ENCODE peak calls at places on chromosomes 1 and 21, in five cellular contexts. V, Q, T, O and M are unnamed samples.

GRCh38 chr1:91774520-91775203 is 111.3 kb downstream of the TGFBR3 start:
- DNase-seq in Q (peak), T (no peak), O (no peak), V (no peak), M (peak)

GRCh38 chr21:41895643-41896493 is 16.7 kb upstream of the PRDM15 start:
- DNase-seq in O (peak), Q (no peak), T (no peak), V (no peak), M (no peak)

GRCh38 chr1:57752847-57753246 is 329.0 kb upstream of the DAB1 start:
- DNase-seq in Q (no peak), T (no peak), O (no peak), V (no peak), M (no peak)

GRCh38 chr1:12146343-12147112 is 20.3 kb upstream of the TNFRSF1B start:
- DNase-seq in T (no peak), V (no peak), Q (no peak), O (no peak), M (no peak)

GRCh38 chr1:226908913-226909312 is 31.2 kb upstream of the COQ8A start:
- DNase-seq in Q (no peak), V (peak), T (no peak), O (no peak), M (no peak)

GRCh38 chr21:34022557-34023335 is 50.6 kb upstream of the MRPS6 start:
- DNase-seq in Q (no peak), O (no peak), V (no peak), T (no peak), M (peak)

GRCh38 chr21:44267655-44268142 is 6.0 kb upstream of the DNMT3L start:
- DNase-seq in V (peak), Q (no peak), T (no peak), O (no peak), M (no peak)

GRCh38 chr1:168636200-168636599 is 59.8 kb downstream of the XCL1 start:
- DNase-seq in T (no peak), Q (no peak), V (peak), O (no peak), M (peak)

GRCh38 chr1:150235436-150235851 is 468 bp downstream of the ANP32E start:
- DNase-seq in Q (no peak), O (no peak), V (no peak), T (no peak), M (no peak)

GRCh38 chr1:204545881-204546280 is 29.7 kb downstream of the MDM4 start:
- DNase-seq in Q (no peak), T (no peak), O (no peak), V (no peak), M (no peak)

GRCh38 chr1:153541641-153542569 is 1.2 kb upstream of the S100A5 start:
- DNase-seq in Q (no peak), T (no peak), V (no peak), O (no peak), M (no peak)

GRCh38 chr1:42904437-42904836 is 54.2 kb downstream of the SLC2A1 start:
- DNase-seq in V (no peak), O (no peak), T (no peak), Q (no peak), M (no peak)

GRCh38 chr1:223140551-223140950 is 2.5 kb downstream of the TLR5 start:
- DNase-seq in V (no peak), Q (no peak), O (no peak), T (no peak), M (peak)

GRCh38 chr1:30550365-30551220 is 172.8 kb downstream of the MATN1 start:
- DNase-seq in V (no peak), Q (no peak), O (no peak), T (no peak), M (no peak)

GRCh38 chr1:67013573-67013972 is 40.4 kb downstream of the SLC35D1 start:
- DNase-seq in V (no peak), Q (peak), O (no peak), T (no peak), M (peak)

GRCh38 chr1:212982430-212983152 is 32.2 kb downstream of the VASH2 start:
- DNase-seq in V (no peak), O (no peak), T (no peak), Q (no peak), M (no peak)

GRCh38 chr1:25194576-25195020 is 37.7 kb downstream of the SYF2 start:
- DNase-seq in V (no peak), T (no peak), Q (no peak), O (no peak), M (no peak)